ENCODE peak calls at places on chromosomes 7 and 10, in six cellular contexts. A, L, J, O, H and R are unnamed samples.

GRCh38 chr7:10981317-10981716 is 7.6 kb downstream of the PHF14 start:
- DNase-seq in O (no peak), J (no peak), H (no peak), A (no peak), L (no peak), R (no peak)

GRCh38 chr7:79455173-79455790 is 1.8 kb upstream of the MAGI2 start:
- DNase-seq in L (no peak), A (no peak), H (no peak), O (no peak), J (no peak), R (no peak)

GRCh38 chr10:69397972-69398371 is 18.7 kb downstream of the TACR2 start:
- DNase-seq in O (no peak), L (no peak), J (no peak), A (no peak), H (no peak), R (no peak)

GRCh38 chr7:106021211-106022067 is 58.4 kb downstream of the CDHR3 start:
- DNase-seq in H (no peak), O (no peak), A (no peak), L (no peak), J (no peak), R (peak; percentile 25)

GRCh38 chr7:150856303-150857275 is 4.3 kb downstream of the AOC1 start:
- DNase-seq in O (peak; percentile 38), H (no peak), L (no peak), J (no peak), A (no peak), R (peak; percentile 60)

GRCh38 chr7:107563072-107563760 is 504 bp downstream of the COG5 start:
- DNase-seq in H (peak; percentile 73), A (peak; percentile 62), L (no peak), J (no peak), O (no peak), R (no peak)

GRCh38 chr7:141700848-141701371 is 1.1 kb downstream of the DENND11 start:
- DNase-seq in A (no peak), H (no peak), L (no peak), O (peak; percentile 50), J (no peak), R (no peak)

GRCh38 chr7:149011491-149011890 is 16.8 kb downstream of the PDIA4 start:
- DNase-seq in A (no peak), L (no peak), J (no peak), H (no peak), O (no peak), R (no peak)

GRCh38 chr10:94991243-94991888 is 52.9 kb downstream of the CYP2C9 start:
- DNase-seq in H (no peak), L (no peak), A (no peak), J (no peak), O (no peak), R (no peak)

GRCh38 chr10:120800528-120801323 is 50.4 kb upstream of the WDR11 start:
- DNase-seq in O (no peak), J (no peak), L (no peak), A (no peak), H (no peak), R (no peak)

GRCh38 chr10:79268100-79268670 is 79.1 kb upstream of the PPIF start:
- DNase-seq in A (no peak), L (no peak), H (no peak), J (no peak), O (no peak), R (no peak)

GRCh38 chr7:141433698-141434097 is 117.5 kb upstream of the AGK start:
- DNase-seq in L (no peak), O (no peak), H (no peak), A (no peak), J (no peak), R (no peak)

GRCh38 chr10:48450811-48451466 is 144.5 kb downstream of the MAPK8 start:
- DNase-seq in O (peak; percentile 42), J (no peak), H (no peak), A (peak; percentile 22), L (no peak), R (peak; percentile 83)

GRCh38 chr10:63421591-63421990 is 44.2 kb downstream of the JMJD1C start:
- DNase-seq in H (no peak), J (no peak), L (no peak), O (no peak), A (no peak), R (no peak)

GRCh38 chr7:12771378-12771877 is 84.0 kb downstream of the ARL4A start:
- DNase-seq in L (peak; percentile 54), A (no peak), H (no peak), J (no peak), O (no peak), R (no peak)

GRCh38 chr10:85849315-85849714 is 517.3 kb downstream of the GRID1 start:
- DNase-seq in A (no peak), L (no peak), H (no peak), J (no peak), O (no peak), R (no peak)

GRCh38 chr7:110522751-110523200 is 568.2 kb upstream of the LRRN3 start:
- DNase-seq in A (no peak), O (no peak), H (no peak), J (no peak), L (no peak), R (no peak)

GRCh38 chr7:99505324-99505662 is 831 bp downstream of the ZKSCAN5 start:
- DNase-seq in O (no peak), L (no peak), H (no peak), J (no peak), A (no peak), R (no peak)

GRCh38 chr10:70478191-70479160 is at the start of gene PALD1:
- DNase-seq in L (peak; percentile 65), O (peak; percentile 89), J (peak; percentile 37), H (peak; percentile 87), A (peak; percentile 44), R (peak; percentile 91)

GRCh38 chr7:92368741-92369140 is 78.5 kb upstream of the GATAD1 start:
- DNase-seq in A (no peak), O (no peak), H (no peak), L (no peak), J (no peak), R (no peak)

GRCh38 chr10:112687647-112688046 is 240.6 kb downstream of the VTI1A start:
- DNase-seq in L (no peak), O (no peak), J (no peak), H (no peak), A (no peak), R (no peak)

GRCh38 chr7:96189129-96189815 is 132.6 kb downstream of the SLC25A13 start:
- DNase-seq in L (peak; percentile 14), O (no peak), J (no peak), H (no peak), A (no peak), R (no peak)

DNA sequence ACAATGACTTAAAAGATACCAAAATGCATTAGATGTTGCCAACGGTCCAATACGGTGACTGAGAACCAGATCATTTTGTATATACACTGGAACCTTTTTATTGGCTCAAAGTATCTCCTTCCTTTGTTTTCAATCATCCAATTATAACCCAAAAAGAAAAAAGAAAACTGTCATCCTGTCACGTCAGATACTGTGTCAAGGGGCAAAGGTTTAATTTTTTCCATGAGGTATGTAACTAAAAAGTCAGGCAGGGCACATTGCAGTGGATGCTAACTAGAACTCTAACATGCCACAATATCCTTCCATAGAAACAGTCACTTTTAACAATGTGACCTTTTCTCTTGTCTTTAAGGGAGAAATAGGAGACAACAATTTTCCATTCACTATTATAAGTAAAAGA is 267.6 kb upstream of the NEBL start:
- DNase-seq in H (no peak), L (no peak), A (no peak), J (no peak), O (no peak), R (no peak)
- H3K36me3 ChIP-seq in H (no peaks in the 10 kb centered on the region), L (no peaks in the 10 kb centered on the region), A (no peaks in the 10 kb centered on the region), J (no peaks in the 10 kb centered on the region), O (peaks cover 11% of the 10 kb centered on the region), R (no peaks in the 10 kb centered on the region)

GRCh38 chr10:90920986-90921643 is at the start of gene ANKRD1:
- DNase-seq in O (no peak), H (no peak), A (no peak), L (no peak), J (no peak), R (no peak)
- H3K27me3 ChIP-seq in O (peaks cover 88% of the 10 kb centered on the region), H (peaks cover 2% of the 10 kb centered on the region), A (no peaks in the 10 kb centered on the region), L (peaks cover 4% of the 10 kb centered on the region), J (no peaks in the 10 kb centered on the region), R (no peaks in the 10 kb centered on the region)

DNA sequence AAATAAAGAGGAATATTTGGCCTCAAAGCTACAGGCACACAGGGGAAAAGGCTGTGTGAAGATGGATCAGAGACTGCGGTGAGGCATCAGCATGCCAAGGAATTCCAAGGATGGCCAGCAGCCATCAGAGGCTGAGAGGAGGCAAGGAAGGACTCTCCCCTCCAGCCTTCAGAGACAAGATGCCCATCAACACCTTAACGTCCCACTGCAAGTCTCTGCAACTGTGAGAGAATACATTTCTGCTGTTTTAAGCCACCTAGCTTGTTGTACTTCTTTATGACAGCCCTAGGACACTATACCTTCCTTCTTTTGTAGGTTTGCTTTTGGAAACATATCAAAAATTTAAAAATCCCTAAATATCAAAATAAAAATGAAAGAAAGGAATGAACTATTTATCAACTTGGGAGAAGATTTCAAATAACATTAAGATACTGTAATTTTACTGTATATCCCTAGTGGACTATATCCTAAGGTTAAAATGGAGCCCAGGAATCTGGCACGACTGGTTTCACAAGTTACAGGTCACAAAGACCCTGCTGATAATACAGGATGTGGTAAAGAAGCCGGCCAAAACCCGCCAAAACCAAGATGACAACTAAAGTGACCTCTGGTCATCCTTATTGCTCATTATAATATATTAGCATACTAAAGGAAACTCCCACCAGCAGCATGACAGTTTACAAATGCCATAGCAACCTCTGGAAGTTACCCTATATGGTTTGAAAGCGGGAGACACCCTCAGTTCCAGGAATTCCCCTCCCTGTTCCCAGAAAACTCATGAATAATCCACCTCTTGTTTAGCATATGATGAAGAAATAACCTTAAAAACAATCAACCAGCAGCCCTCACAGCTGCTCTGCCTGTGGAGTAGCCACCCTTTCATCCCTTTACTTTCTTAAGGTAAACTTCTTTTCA is 185.2 kb downstream of the AVL9 start:
- DNase-seq in A (peak; percentile 44), L (peak; percentile 38), O (no peak), H (no peak), J (no peak), R (no peak)
- TF ChIP-seq EP300 in A (no peak), L (no peak), O (no peak), H (peak; percentile 84), J (no peak), R (no peak)

DNA sequence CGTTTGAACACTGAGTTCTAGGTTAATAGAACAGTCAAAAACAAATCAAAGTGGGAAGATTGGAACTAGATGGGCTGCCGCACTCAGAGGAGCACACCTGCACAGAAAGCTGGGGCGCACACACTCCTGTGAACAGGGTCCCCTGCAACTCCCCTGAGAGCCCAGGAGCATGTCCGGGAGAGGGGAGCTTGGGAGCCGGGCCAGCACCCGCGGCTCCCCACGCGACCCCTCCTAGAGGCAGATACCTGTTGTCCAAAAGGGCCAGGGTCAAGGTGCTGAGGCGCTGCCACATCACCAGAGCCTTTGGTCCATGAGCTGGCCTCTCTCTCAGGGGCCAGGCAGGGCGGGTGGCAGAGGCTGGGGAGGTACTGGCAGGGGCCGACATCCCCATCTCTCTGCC is 5.6 kb downstream of the NKX6-2 start:
- DNase-seq in O (no peak), L (no peak), J (no peak), A (no peak), H (no peak), R (peak; percentile 55)
- H3K36me3 ChIP-seq in O (peaks cover 10% of the 10 kb centered on the region), L (no peaks in the 10 kb centered on the region), J (no peaks in the 10 kb centered on the region), A (peaks cover 66% of the 10 kb centered on the region), H (no peaks in the 10 kb centered on the region), R (peaks cover 35% of the 10 kb centered on the region)